ENCODE peak calls at places on chromosomes 13 and 19, in ten cellular contexts. One of them, this sample, is unnamed.
A peak's percentile ranks its signal among the peaks of the same experiment; 100 is the strongest.

GRCh38 chr13:76754414-76754813 is 131.8 kb downstream of the KCTD12 start:
- DNase-seq in progenitor cell of endocrine pancreas: no peak
- DNase-seq in AG09309: no peak
- DNase-seq in colonic mucosa: no peak
- DNase-seq in lower leg skin: no peak
- DNase-seq in lung: no peak
- DNase-seq in kidney epithelial cell: no peak
- DNase-seq in epithelial cell of esophagus: peak; percentile 88
- DNase-seq in BJ: no peak
- DNase-seq in cardiac fibroblast: peak; percentile 93
- DNase-seq in this sample: no peak

GRCh38 chr13:42164557-42165125 is 107.3 kb upstream of the AKAP11 start:
- DNase-seq in progenitor cell of endocrine pancreas: no peak
- DNase-seq in AG09309: no peak
- DNase-seq in colonic mucosa: no peak
- DNase-seq in lower leg skin: no peak
- DNase-seq in lung: no peak
- DNase-seq in kidney epithelial cell: no peak
- DNase-seq in epithelial cell of esophagus: no peak
- DNase-seq in BJ: no peak
- DNase-seq in cardiac fibroblast: no peak
- DNase-seq in this sample: no peak

GRCh38 chr19:53908933-53909415 is at the start of gene CACNG7:
- DNase-seq in progenitor cell of endocrine pancreas: no peak
- DNase-seq in AG09309: no peak
- DNase-seq in colonic mucosa: no peak
- DNase-seq in lower leg skin: no peak
- DNase-seq in lung: no peak
- DNase-seq in kidney epithelial cell: no peak
- DNase-seq in epithelial cell of esophagus: no peak
- DNase-seq in BJ: no peak
- DNase-seq in cardiac fibroblast: peak; percentile 48
- DNase-seq in this sample: peak; percentile 45

GRCh38 chr19:10748924-10749434 is 31.1 kb downstream of the DNM2 start:
- DNase-seq in progenitor cell of endocrine pancreas: no peak
- DNase-seq in AG09309: no peak
- DNase-seq in colonic mucosa: peak; percentile 95
- DNase-seq in lower leg skin: no peak
- DNase-seq in lung: peak; percentile 77
- DNase-seq in kidney epithelial cell: no peak
- DNase-seq in epithelial cell of esophagus: peak; percentile 66
- DNase-seq in BJ: no peak
- DNase-seq in cardiac fibroblast: peak; percentile 60
- DNase-seq in this sample: no peak

GRCh38 chr13:97395437-97396136 is 38.4 kb upstream of the RAP2A start:
- DNase-seq in progenitor cell of endocrine pancreas: no peak
- DNase-seq in AG09309: peak; percentile 3
- DNase-seq in colonic mucosa: no peak
- DNase-seq in lower leg skin: no peak
- DNase-seq in lung: no peak
- DNase-seq in kidney epithelial cell: no peak
- DNase-seq in epithelial cell of esophagus: peak; percentile 65
- DNase-seq in BJ: no peak
- DNase-seq in cardiac fibroblast: peak; percentile 37
- DNase-seq in this sample: no peak

GRCh38 chr13:109509154-109509905 is 277.1 kb downstream of the IRS2 start:
- DNase-seq in progenitor cell of endocrine pancreas: no peak
- DNase-seq in AG09309: no peak
- DNase-seq in colonic mucosa: no peak
- DNase-seq in lower leg skin: peak; percentile 34
- DNase-seq in lung: no peak
- DNase-seq in kidney epithelial cell: no peak
- DNase-seq in epithelial cell of esophagus: peak; percentile 84
- DNase-seq in BJ: peak; percentile 29
- DNase-seq in cardiac fibroblast: peak; percentile 38
- DNase-seq in this sample: no peak

GRCh38 chr19:18167975-18168645 is 5.5 kb upstream of the IFI30 start:
- DNase-seq in progenitor cell of endocrine pancreas: no peak
- DNase-seq in AG09309: no peak
- DNase-seq in colonic mucosa: no peak
- DNase-seq in lower leg skin: no peak
- DNase-seq in lung: no peak
- DNase-seq in kidney epithelial cell: no peak
- DNase-seq in epithelial cell of esophagus: no peak
- DNase-seq in BJ: no peak
- DNase-seq in cardiac fibroblast: peak; percentile 50
- DNase-seq in this sample: peak; percentile 68

GRCh38 chr19:45826934-45827333 is 11.8 kb upstream of the RSPH6A start:
- DNase-seq in progenitor cell of endocrine pancreas: no peak
- DNase-seq in AG09309: no peak
- DNase-seq in colonic mucosa: no peak
- DNase-seq in lower leg skin: no peak
- DNase-seq in lung: no peak
- DNase-seq in kidney epithelial cell: no peak
- DNase-seq in epithelial cell of esophagus: no peak
- DNase-seq in BJ: no peak
- DNase-seq in cardiac fibroblast: no peak
- DNase-seq in this sample: no peak

GRCh38 chr19:32878988-32879387 is 9.4 kb upstream of the SLC7A9 start:
- DNase-seq in progenitor cell of endocrine pancreas: no peak
- DNase-seq in AG09309: no peak
- DNase-seq in colonic mucosa: no peak
- DNase-seq in lower leg skin: no peak
- DNase-seq in lung: no peak
- DNase-seq in kidney epithelial cell: no peak
- DNase-seq in epithelial cell of esophagus: no peak
- DNase-seq in BJ: no peak
- DNase-seq in cardiac fibroblast: no peak
- DNase-seq in this sample: no peak

GRCh38 chr19:45514376-45515051 is 7.2 kb downstream of the VASP start:
- DNase-seq in progenitor cell of endocrine pancreas: no peak
- DNase-seq in AG09309: no peak
- DNase-seq in colonic mucosa: peak; percentile 92
- DNase-seq in lower leg skin: no peak
- DNase-seq in lung: no peak
- DNase-seq in kidney epithelial cell: no peak
- DNase-seq in epithelial cell of esophagus: no peak
- DNase-seq in BJ: no peak
- DNase-seq in cardiac fibroblast: no peak
- DNase-seq in this sample: no peak

GRCh38 chr19:47035127-47035494 is 13.3 kb downstream of the TMEM160 start:
- DNase-seq in progenitor cell of endocrine pancreas: no peak
- DNase-seq in AG09309: no peak
- DNase-seq in colonic mucosa: peak; percentile 45
- DNase-seq in lower leg skin: no peak
- DNase-seq in lung: no peak
- DNase-seq in kidney epithelial cell: no peak
- DNase-seq in epithelial cell of esophagus: peak; percentile 32
- DNase-seq in BJ: no peak
- DNase-seq in cardiac fibroblast: no peak
- DNase-seq in this sample: peak; percentile 36

GRCh38 chr13:23323946-23324709 is 109.4 kb downstream of the SACS start:
- DNase-seq in progenitor cell of endocrine pancreas: no peak
- DNase-seq in AG09309: no peak
- DNase-seq in colonic mucosa: no peak
- DNase-seq in lower leg skin: no peak
- DNase-seq in lung: no peak
- DNase-seq in kidney epithelial cell: no peak
- DNase-seq in epithelial cell of esophagus: peak; percentile 33
- DNase-seq in BJ: no peak
- DNase-seq in cardiac fibroblast: no peak
- DNase-seq in this sample: no peak

GRCh38 chr19:35090160-35090794 is 25.3 kb upstream of the FXYD3 start:
- DNase-seq in progenitor cell of endocrine pancreas: peak; percentile 28
- DNase-seq in AG09309: no peak
- DNase-seq in colonic mucosa: peak; percentile 68
- DNase-seq in lower leg skin: peak; percentile 60
- DNase-seq in lung: peak; percentile 68
- DNase-seq in kidney epithelial cell: no peak
- DNase-seq in epithelial cell of esophagus: peak; percentile 68
- DNase-seq in BJ: no peak
- DNase-seq in cardiac fibroblast: peak; percentile 78
- DNase-seq in this sample: peak; percentile 68

GRCh38 chr19:29775575-29775900 is 36.3 kb upstream of the CCNE1 start:
- DNase-seq in progenitor cell of endocrine pancreas: no peak
- DNase-seq in AG09309: no peak
- DNase-seq in colonic mucosa: no peak
- DNase-seq in lower leg skin: no peak
- DNase-seq in lung: no peak
- DNase-seq in kidney epithelial cell: no peak
- DNase-seq in epithelial cell of esophagus: no peak
- DNase-seq in BJ: no peak
- DNase-seq in cardiac fibroblast: no peak
- DNase-seq in this sample: peak; percentile 28
- TF ChIP-seq CTCF in progenitor cell of endocrine pancreas: no peak
- TF ChIP-seq CTCF in AG09309: no peak
- TF ChIP-seq CTCF in colonic mucosa: no peak
- TF ChIP-seq CTCF in lower leg skin: no peak
- TF ChIP-seq CTCF in lung: no peak
- TF ChIP-seq CTCF in kidney epithelial cell: no peak
- TF ChIP-seq CTCF in epithelial cell of esophagus: no peak
- TF ChIP-seq CTCF in BJ: no peak
- TF ChIP-seq CTCF in cardiac fibroblast: no peak
- TF ChIP-seq CTCF in this sample: no peak

GRCh38 chr13:110925023-110925608 is 10.2 kb upstream of the ANKRD10 start:
- DNase-seq in progenitor cell of endocrine pancreas: no peak
- DNase-seq in AG09309: no peak
- DNase-seq in colonic mucosa: no peak
- DNase-seq in lower leg skin: no peak
- DNase-seq in lung: no peak
- DNase-seq in kidney epithelial cell: no peak
- DNase-seq in epithelial cell of esophagus: no peak
- DNase-seq in BJ: no peak
- DNase-seq in cardiac fibroblast: no peak
- DNase-seq in this sample: peak; percentile 24
- TF ChIP-seq CTCF in progenitor cell of endocrine pancreas: peak; percentile 42
- TF ChIP-seq CTCF in AG09309: no peak
- TF ChIP-seq CTCF in colonic mucosa: no peak
- TF ChIP-seq CTCF in lower leg skin: no peak
- TF ChIP-seq CTCF in lung: no peak
- TF ChIP-seq CTCF in kidney epithelial cell: no peak
- TF ChIP-seq CTCF in epithelial cell of esophagus: no peak
- TF ChIP-seq CTCF in BJ: peak; percentile 11
- TF ChIP-seq CTCF in cardiac fibroblast: no peak
- TF ChIP-seq CTCF in this sample: peak; percentile 50

DNA sequence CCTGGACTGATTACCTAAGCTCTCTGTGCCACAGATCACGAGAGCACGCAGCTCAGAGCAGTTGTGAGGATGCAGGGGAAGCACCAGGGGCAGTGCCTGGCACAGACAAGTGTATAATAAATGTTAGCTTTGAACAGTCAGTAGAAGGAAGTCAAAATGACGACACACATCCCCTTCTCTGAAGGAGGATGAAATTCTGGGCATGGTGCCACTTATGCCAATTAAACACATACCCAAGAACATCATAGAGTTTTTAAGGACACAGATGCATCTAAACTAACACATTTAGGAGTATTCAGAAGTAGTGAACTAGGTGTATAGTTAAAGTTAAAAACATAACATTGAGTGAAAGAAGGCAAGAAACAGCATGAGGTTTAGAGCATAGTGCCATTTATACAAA is 25.0 kb upstream of the SIGLEC11 start:
- DNase-seq in progenitor cell of endocrine pancreas: no peak
- DNase-seq in AG09309: no peak
- DNase-seq in colonic mucosa: no peak
- DNase-seq in lower leg skin: no peak
- DNase-seq in lung: no peak
- DNase-seq in kidney epithelial cell: no peak
- DNase-seq in epithelial cell of esophagus: no peak
- DNase-seq in BJ: no peak
- DNase-seq in cardiac fibroblast: no peak
- DNase-seq in this sample: no peak
- TF ChIP-seq CTCF in progenitor cell of endocrine pancreas: no peak
- TF ChIP-seq CTCF in AG09309: no peak
- TF ChIP-seq CTCF in colonic mucosa: no peak
- TF ChIP-seq CTCF in lower leg skin: no peak
- TF ChIP-seq CTCF in lung: no peak
- TF ChIP-seq CTCF in kidney epithelial cell: no peak
- TF ChIP-seq CTCF in epithelial cell of esophagus: no peak
- TF ChIP-seq CTCF in BJ: no peak
- TF ChIP-seq CTCF in cardiac fibroblast: no peak
- TF ChIP-seq CTCF in this sample: no peak

GRCh38 chr13:65656740-65657329 is 1573.3 kb downstream of the PCDH9 start:
- DNase-seq in progenitor cell of endocrine pancreas: no peak
- DNase-seq in AG09309: no peak
- DNase-seq in colonic mucosa: no peak
- DNase-seq in lower leg skin: no peak
- DNase-seq in lung: no peak
- DNase-seq in kidney epithelial cell: no peak
- DNase-seq in epithelial cell of esophagus: peak; percentile 17
- DNase-seq in BJ: no peak
- DNase-seq in cardiac fibroblast: peak; percentile 43
- DNase-seq in this sample: no peak
- TF ChIP-seq CTCF in progenitor cell of endocrine pancreas: peak; percentile 62
- TF ChIP-seq CTCF in AG09309: peak; percentile 54
- TF ChIP-seq CTCF in colonic mucosa: peak; percentile 25
- TF ChIP-seq CTCF in lower leg skin: no peak
- TF ChIP-seq CTCF in lung: no peak
- TF ChIP-seq CTCF in kidney epithelial cell: peak; percentile 40
- TF ChIP-seq CTCF in epithelial cell of esophagus: peak; percentile 52
- TF ChIP-seq CTCF in BJ: peak; percentile 45
- TF ChIP-seq CTCF in cardiac fibroblast: peak; percentile 63
- TF ChIP-seq CTCF in this sample: peak; percentile 47

This sample was measured in nephron progenitor cell.